ENCODE peak calls at places on chromosome 3, in four cellular contexts. W is CD8-positive, alpha-beta T cell; H is IMR-90; P is cardiac muscle cell. Z is an unnamed sample.

GRCh38 chr3:99639579-99639978 is 1.2 kb downstream of the COL8A1 start:
- DNase-seq in W (no peak), H (peak; percentile 35), P (no peak), Z (no peak)

GRCh38 chr3:194107126-194107525 is 28.8 kb upstream of the HES1 start:
- DNase-seq in W (no peak), H (no peak), P (no peak), Z (no peak)

GRCh38 chr3:75737831-75738493 is 47.4 kb downstream of the ZNF717 start:
- DNase-seq in W (no peak), H (peak; percentile 10), P (no peak), Z (no peak)

GRCh38 chr3:185837409-185837808 is 12.6 kb upstream of the IGF2BP2 start:
- DNase-seq in W (no peak), H (peak; percentile 38), P (no peak), Z (no peak)

GRCh38 chr3:128482175-128482856 is 10.7 kb downstream of the GATA2 start:
- DNase-seq in W (no peak), H (peak; percentile 68), P (no peak), Z (no peak)

GRCh38 chr3:192812736-192813383 is 85.5 kb upstream of the FGF12 start:
- DNase-seq in W (no peak), H (peak; percentile 70), P (peak; percentile 62), Z (no peak)

GRCh38 chr3:901953-902778 is 190.7 kb upstream of the CNTN6 start:
- DNase-seq in W (no peak), H (no peak), P (no peak), Z (no peak)

GRCh38 chr3:194826594-194826993 is 140.9 kb downstream of the FAM43A start:
- DNase-seq in W (no peak), H (no peak), P (no peak), Z (no peak)

GRCh38 chr3:36909666-36910065 is 35.2 kb downstream of the TRANK1 start:
- DNase-seq in W (no peak), H (no peak), P (no peak), Z (no peak)

GRCh38 chr3:185983495-185984141 is 45.8 kb upstream of the TRA2B start:
- DNase-seq in W (peak; percentile 41), H (peak; percentile 62), P (peak; percentile 86), Z (peak; percentile 36)

GRCh38 chr3:184740509-184741258 is 28.8 kb upstream of the MAGEF1 start:
- DNase-seq in W (no peak), H (peak; percentile 69), P (no peak), Z (no peak)

GRCh38 chr3:73625124-73625665 is 454 bp upstream of the PDZRN3 start:
- DNase-seq in W (no peak), H (peak; percentile 72), P (peak; percentile 83), Z (peak; percentile 54)

GRCh38 chr3:141796436-141797166 is 33.4 kb downstream of the GRK7 start:
- DNase-seq in W (peak; percentile 48), H (no peak), P (no peak), Z (no peak)

GRCh38 chr3:116281313-116282143 is 163.8 kb downstream of the LSAMP start:
- DNase-seq in W (no peak), H (no peak), P (no peak), Z (no peak)

DNA sequence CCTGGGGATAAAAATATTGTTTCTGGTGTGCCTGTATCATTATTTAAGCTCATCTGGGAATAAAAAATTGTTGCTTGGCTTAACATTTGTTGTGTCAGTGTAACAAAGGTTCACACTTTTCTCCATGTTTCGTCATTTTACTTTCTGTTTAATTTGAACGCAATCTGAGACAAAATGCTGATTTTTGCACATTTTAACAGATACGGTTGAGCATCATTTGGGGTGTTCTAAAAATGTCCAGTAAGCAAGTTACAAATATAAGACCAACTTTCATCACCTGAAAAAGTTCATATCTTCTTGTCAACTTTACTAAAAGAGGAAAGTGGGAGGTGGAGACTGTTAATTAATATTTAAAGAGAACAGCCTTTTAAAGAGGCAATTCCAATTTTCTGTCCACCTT is 134.8 kb upstream of the CNTN4 start:
- DNase-seq in W (no peak), H (no peak), P (no peak), Z (no peak)
- H3K9me3 ChIP-seq in W (peaks cover 3% of the 10 kb centered on the region), H (peaks cover 9% of the 10 kb centered on the region), P (no peaks in the 10 kb centered on the region), Z (no peaks in the 10 kb centered on the region)

GRCh38 chr3:10173926-10174435 is 9.3 kb downstream of the IRAK2 start:
- DNase-seq in W (no peak), H (peak; percentile 100), P (no peak), Z (peak; percentile 63)
- H3K4me3 ChIP-seq in W (no peak overlapping the region), H (no peak overlapping the region), P (no peak overlapping the region), Z (no peak overlapping the region)

DNA sequence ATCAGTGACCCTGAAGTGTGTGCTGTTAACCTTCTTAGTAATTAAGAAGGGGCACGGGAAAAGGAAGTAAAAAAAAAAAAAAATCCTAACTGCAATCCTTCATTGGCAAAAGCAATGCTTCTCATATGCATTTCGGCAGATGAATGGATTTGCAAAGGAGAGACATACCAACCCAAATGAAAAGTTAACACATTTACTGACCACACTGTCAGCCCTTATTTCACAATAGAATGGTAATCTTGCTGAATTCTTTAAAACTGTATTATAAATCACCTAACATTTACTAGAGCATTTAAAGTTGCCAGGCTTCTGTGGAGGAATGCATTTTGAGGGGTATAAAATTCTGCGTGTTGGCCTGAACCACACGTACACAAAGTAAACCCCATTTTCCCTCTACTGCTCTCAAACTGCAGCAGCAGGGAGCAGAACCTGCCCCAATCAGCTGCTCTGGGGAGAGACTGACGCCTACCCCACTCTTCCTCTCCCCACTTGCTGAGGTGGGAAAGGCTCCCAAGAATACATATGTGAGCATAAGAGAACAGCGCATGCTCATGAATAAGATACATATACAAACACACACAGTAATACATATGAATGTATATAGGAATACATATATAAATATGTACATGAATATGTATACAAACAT is 198.4 kb downstream of the FOXP1 start:
- DNase-seq in W (no peak), H (no peak), P (no peak), Z (no peak)
- H3K27me3 ChIP-seq in W (no peaks in the 10 kb centered on the region), H (no peaks in the 10 kb centered on the region), P (no peaks in the 10 kb centered on the region), Z (no peaks in the 10 kb centered on the region)

GRCh38 chr3:9205345-9206143 is 43.9 kb downstream of the SRGAP3 start:
- DNase-seq in W (no peak), H (no peak), P (no peak), Z (no peak)
- H3K9me3 ChIP-seq in W (no peaks in the 10 kb centered on the region), H (no peaks in the 10 kb centered on the region), P (no peaks in the 10 kb centered on the region), Z (no peaks in the 10 kb centered on the region)

GRCh38 chr3:84904819-84905555 is 53.8 kb upstream of the CADM2 start:
- DNase-seq in W (no peak), H (no peak), P (no peak), Z (no peak)
- H3K4me3 ChIP-seq in W (no peak overlapping the region), H (no peak overlapping the region), P (no peak overlapping the region), Z (no peak overlapping the region)

GRCh38 chr3:126982125-126982521 is 792 bp upstream of the PLXNA1 start:
- DNase-seq in W (peak; percentile 36), H (peak; percentile 27), P (no peak), Z (no peak)
- H3K27me3 ChIP-seq in W (no peaks in the 10 kb centered on the region), H (no peaks in the 10 kb centered on the region), P (peaks cover 11% of the 10 kb centered on the region), Z (peaks cover 13% of the 10 kb centered on the region)

GRCh38 chr3:177523991-177524438 is 326.7 kb upstream of the TBL1XR1 start:
- DNase-seq in W (no peak), H (peak; percentile 74), P (no peak), Z (no peak)
- H3K9me3 ChIP-seq in W (no peaks in the 10 kb centered on the region), H (peaks cover 4% of the 10 kb centered on the region), P (no peaks in the 10 kb centered on the region), Z (no peaks in the 10 kb centered on the region)

DNA sequence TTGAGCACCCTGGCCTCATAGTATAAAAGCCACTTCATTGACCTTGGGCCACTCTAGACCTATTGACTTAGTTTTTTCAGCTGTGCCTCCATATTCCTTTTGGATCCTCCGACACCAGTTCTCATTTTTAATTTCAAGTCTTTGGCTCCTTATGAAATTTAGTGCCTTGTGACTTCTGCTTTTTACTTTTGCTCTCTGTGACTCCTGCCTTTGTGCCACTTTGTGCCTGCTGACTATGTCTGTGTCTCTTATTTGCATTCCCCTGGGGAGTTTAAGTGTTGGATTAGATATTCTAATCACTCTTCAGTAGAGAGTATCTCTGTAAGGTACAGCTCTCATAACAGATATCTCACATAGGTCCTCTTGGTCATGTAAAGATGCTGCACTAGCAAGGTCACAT is 39.6 kb upstream of the GPR149 start:
- DNase-seq in W (no peak), H (no peak), P (no peak), Z (no peak)
- H3K4me3 ChIP-seq in W (no peak overlapping the region), H (no peak overlapping the region), P (no peak overlapping the region), Z (no peak overlapping the region)

GRCh38 chr3:51778554-51778953 is 483 bp downstream of the IQCF6 start:
- DNase-seq in W (no peak), H (no peak), P (no peak), Z (no peak)

GRCh38 chr3:51777985-51778384 is 1.1 kb downstream of the IQCF6 start:
- DNase-seq in W (no peak), H (no peak), P (no peak), Z (peak; percentile 63)

GRCh38 chr3:51779137-51779536 is at the start of gene IQCF6:
- DNase-seq in W (no peak), H (no peak), P (no peak), Z (no peak)

GRCh38 chr3:51773529-51773928 is 5.5 kb downstream of the IQCF6 start:
- DNase-seq in W (no peak), H (no peak), P (peak; percentile 2), Z (no peak)
- H3K27me3 ChIP-seq in W (no peaks in the 10 kb centered on the region), H (peaks cover 4% of the 10 kb centered on the region), P (no peaks in the 10 kb centered on the region), Z (peaks cover 25% of the 10 kb centered on the region)

GRCh38 chr3:123892195-123892594 is 8.1 kb upstream of the MYLK start:
- DNase-seq in W (no peak), H (no peak), P (no peak), Z (no peak)
- H3K9me3 ChIP-seq in W (no peaks in the 10 kb centered on the region), H (peaks cover 5% of the 10 kb centered on the region), P (no peaks in the 10 kb centered on the region), Z (peaks cover 32% of the 10 kb centered on the region)

Z was measured in left ventricle myocardium inferior.